ENCODE peak calls at places on chromosomes 13 and 19, in seven cellular contexts. T, Y, P, M, F, K and O are unnamed samples.

GRCh38 chr13:95404141-95404882 is 103.1 kb upstream of the ABCC4 start:
- DNase-seq in T (peak), Y (peak), P (peak), M (peak), F (peak), K (peak), O (peak)

GRCh38 chr13:90454002-90454636 is 893.4 kb upstream of the MIR17HG start:
- DNase-seq in T (no peak), Y (no peak), P (no peak), M (no peak), F (no peak), K (no peak), O (no peak)

GRCh38 chr13:94886191-94886590 is 173.8 kb upstream of the SOX21 start:
- DNase-seq in T (no peak), Y (no peak), P (no peak), M (no peak), F (no peak), K (no peak), O (no peak)

GRCh38 chr13:73708393-73708985 is 425.7 kb downstream of the KLF12 start:
- DNase-seq in T (peak), Y (peak), P (peak), M (peak), F (peak), K (no peak), O (peak)

GRCh38 chr19:37466277-37466797 is 907 bp downstream of the ZNF569 start:
- DNase-seq in T (peak), Y (no peak), P (no peak), M (no peak), F (no peak), K (no peak), O (no peak)

GRCh38 chr13:103195762-103196161 is 129.5 kb upstream of the SLC10A2 start:
- DNase-seq in T (no peak), Y (no peak), P (no peak), M (no peak), F (no peak), K (no peak), O (no peak)

GRCh38 chr19:3098141-3098514 is 4.0 kb downstream of the GNA11 start:
- DNase-seq in T (peak), Y (no peak), P (no peak), M (no peak), F (no peak), K (no peak), O (no peak)

GRCh38 chr13:78680064-78680463 is 21.1 kb upstream of the OBI1 start:
- DNase-seq in T (no peak), Y (no peak), P (no peak), M (no peak), F (no peak), K (no peak), O (no peak)

GRCh38 chr13:42696191-42696590 is 85.2 kb upstream of the FAM216B start:
- DNase-seq in T (no peak), Y (no peak), P (no peak), M (no peak), F (no peak), K (no peak), O (no peak)

GRCh38 chr13:52348983-52349780 is 56.8 kb downstream of the THSD1 start:
- DNase-seq in T (no peak), Y (no peak), P (peak), M (no peak), F (no peak), K (no peak), O (peak)

GRCh38 chr13:98411617-98412310 is 165.1 kb downstream of the STK24 start:
- DNase-seq in T (no peak), Y (no peak), P (no peak), M (no peak), F (peak), K (no peak), O (no peak)

GRCh38 chr19:6793411-6793810 is 20.9 kb downstream of the VAV1 start:
- DNase-seq in T (no peak), Y (peak), P (no peak), M (no peak), F (no peak), K (no peak), O (no peak)

GRCh38 chr13:37348916-37349653 is 243.6 kb upstream of the CSNK1A1L start:
- DNase-seq in T (no peak), Y (no peak), P (no peak), M (no peak), F (no peak), K (no peak), O (no peak)

GRCh38 chr13:31920301-31920818 is 111.2 kb upstream of the FRY start:
- DNase-seq in T (no peak), Y (no peak), P (no peak), M (no peak), F (no peak), K (no peak), O (no peak)

GRCh38 chr19:17778621-17779280 is 16.2 kb upstream of the B3GNT3 start:
- DNase-seq in T (no peak), Y (no peak), P (no peak), M (no peak), F (no peak), K (no peak), O (no peak)

GRCh38 chr19:6737873-6738725 is 719 bp upstream of the GPR108 start:
- DNase-seq in T (peak), Y (peak), P (peak), M (peak), F (peak), K (peak), O (peak)

GRCh38 chr19:43777163-43777700 is 3.5 kb downstream of the KCNN4 start:
- DNase-seq in T (no peak), Y (no peak), P (peak), M (no peak), F (no peak), K (no peak), O (peak)

GRCh38 chr19:7870571-7871279 is 3.5 kb downstream of the PRR36 start:
- DNase-seq in T (peak), Y (no peak), P (no peak), M (peak), F (no peak), K (no peak), O (peak)

GRCh38 chr19:7869910-7870511 is 4.2 kb downstream of the PRR36 start:
- DNase-seq in T (peak), Y (no peak), P (no peak), M (peak), F (peak), K (no peak), O (peak)

GRCh38 chr19:7871280-7871529 is 3.0 kb downstream of the PRR36 start:
- DNase-seq in T (no peak), Y (no peak), P (peak), M (no peak), F (no peak), K (no peak), O (no peak)

GRCh38 chr19:7872306-7873204 is 1.6 kb downstream of the PRR36 start:
- DNase-seq in T (no peak), Y (no peak), P (no peak), M (no peak), F (no peak), K (no peak), O (no peak)

GRCh38 chr19:7871530-7872305 is 2.5 kb downstream of the PRR36 start:
- DNase-seq in T (peak), Y (peak), P (peak), M (peak), F (peak), K (peak), O (peak)
- TF ChIP-seq POLR2A in T (no peak), Y (peak), P (no peak), M (no peak), F (no peak), K (no peak), O (no peak)

GRCh38 chr13:71863249-71863648 is 3.8 kb downstream of the DACH1 start:
- DNase-seq in T (no peak), Y (no peak), P (no peak), M (no peak), F (no peak), K (no peak), O (no peak)
- TF ChIP-seq POLR2A in T (no peak), Y (no peak), P (no peak), M (no peak), F (no peak), K (no peak), O (no peak)

DNA sequence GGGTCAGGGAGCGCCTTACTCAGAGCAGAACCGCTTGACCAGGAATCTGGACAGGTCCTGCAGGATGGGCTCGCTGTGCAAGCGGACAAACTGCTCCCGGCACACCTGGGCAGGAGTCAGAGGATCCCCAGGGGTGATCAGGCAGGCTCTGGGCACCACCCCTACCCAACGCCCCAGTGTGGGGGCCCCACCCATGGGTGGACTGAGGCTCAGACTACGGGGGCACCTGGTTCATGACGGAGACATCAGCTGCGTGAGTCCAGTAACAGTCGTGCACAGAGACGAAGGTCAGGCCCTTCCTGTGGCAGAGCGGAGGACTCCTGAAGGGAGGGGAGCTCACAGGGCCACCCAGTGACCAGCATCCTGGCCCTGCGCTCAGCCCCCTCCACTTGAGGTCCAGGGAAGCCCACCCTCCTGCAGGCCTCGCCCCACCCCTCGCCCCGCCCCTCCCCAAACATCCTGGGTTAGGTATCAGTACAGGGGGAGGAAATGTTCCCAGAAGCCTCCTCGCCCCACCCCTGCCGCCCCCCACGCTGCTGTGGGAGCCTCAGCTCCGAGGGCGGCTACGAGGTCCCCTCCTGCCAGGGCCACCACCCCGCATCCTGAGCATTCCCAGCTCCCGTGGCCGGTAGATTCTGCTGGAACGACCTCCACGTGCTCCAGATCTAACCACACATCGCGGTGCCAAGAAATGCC is 15.6 kb downstream of the POLRMT start:
- DNase-seq in T (no peak), Y (no peak), P (no peak), M (no peak), F (no peak), K (no peak), O (no peak)
- TF ChIP-seq POLR2A in T (no peak), Y (no peak), P (no peak), M (no peak), F (no peak), K (no peak), O (no peak)

GRCh38 chr13:45337395-45337794 is 3.6 kb downstream of the TPT1 start:
- DNase-seq in T (no peak), Y (no peak), P (no peak), M (no peak), F (no peak), K (no peak), O (no peak)

GRCh38 chr13:45337803-45338202 is 3.2 kb downstream of the TPT1 start:
- DNase-seq in T (no peak), Y (no peak), P (no peak), M (no peak), F (no peak), K (no peak), O (no peak)

GRCh38 chr13:45335397-45336024 is 5.5 kb downstream of the TPT1 start:
- DNase-seq in T (no peak), Y (no peak), P (no peak), M (no peak), F (no peak), K (no peak), O (no peak)

GRCh38 chr13:45333973-45334922 is 6.7 kb downstream of the TPT1 start:
- DNase-seq in T (no peak), Y (no peak), P (no peak), M (no peak), F (peak), K (no peak), O (no peak)

GRCh38 chr13:45336025-45336800 is 4.8 kb downstream of the TPT1 start:
- DNase-seq in T (no peak), Y (no peak), P (no peak), M (no peak), F (no peak), K (no peak), O (no peak)
- TF ChIP-seq POLR2A in T (no peak), Y (no peak), P (no peak), M (no peak), F (no peak), K (no peak), O (peak)